ENCODE peak calls at places on chromosome 1, in five cellular contexts. U, L, V, D and Q are unnamed samples.

GRCh38 chr1:203044546-203044975 is 18.3 kb downstream of the PPFIA4 start:
- DNase-seq in V (no peak), D (no peak), U (no peak), L (no peak), Q (no peak)

GRCh38 chr1:55127827-55128343 is 87.3 kb downstream of the USP24 start:
- DNase-seq in U (peak), D (no peak), L (peak), V (no peak), Q (no peak)

GRCh38 chr1:19400189-19400588 is 85.2 kb downstream of the CAPZB start:
- DNase-seq in U (no peak), V (no peak), L (no peak), D (no peak), Q (no peak)

GRCh38 chr1:10057305-10057704 is 24.5 kb downstream of the UBE4B start:
- DNase-seq in L (peak), D (no peak), V (no peak), U (no peak), Q (no peak)

GRCh38 chr1:207997486-207998268 is 86.8 kb upstream of the CD34 start:
- DNase-seq in L (peak), U (peak), D (peak), V (peak), Q (peak)

GRCh38 chr1:82600314-82600713 is 799.6 kb downstream of the ADGRL2 start:
- DNase-seq in U (no peak), D (no peak), V (no peak), L (no peak), Q (no peak)

GRCh38 chr1:7575041-7575400 is 196.1 kb upstream of the VAMP3 start:
- DNase-seq in U (no peak), D (no peak), V (no peak), L (no peak), Q (no peak)

GRCh38 chr1:102897537-102897936 is 210.8 kb downstream of the COL11A1 start:
- DNase-seq in L (peak), V (no peak), U (peak), D (no peak), Q (no peak)

GRCh38 chr1:228031276-228031995 is 24.6 kb downstream of the WNT3A start:
- DNase-seq in D (no peak), U (no peak), V (no peak), L (no peak), Q (no peak)

GRCh38 chr1:225762444-225762843 is 15.2 kb upstream of the SRP9 start:
- DNase-seq in U (no peak), D (no peak), V (no peak), L (peak), Q (no peak)

GRCh38 chr1:229229721-229230135 is 41.2 kb upstream of the RAB4A start:
- DNase-seq in U (no peak), D (no peak), V (no peak), L (peak), Q (no peak)

GRCh38 chr1:6440198-6441126 is 15.9 kb downstream of the ESPN start:
- DNase-seq in V (peak), L (peak), D (peak), U (peak), Q (peak)

GRCh38 chr1:58786927-58787245 is 3.0 kb upstream of the JUN start:
- DNase-seq in D (no peak), L (no peak), V (no peak), U (no peak), Q (no peak)

GRCh38 chr1:178664278-178664677 is 60.8 kb upstream of the RALGPS2 start:
- DNase-seq in L (no peak), V (no peak), D (no peak), U (no peak), Q (no peak)

GRCh38 chr1:207006914-207007313 is 25.6 kb downstream of the C1orf116 start:
- DNase-seq in D (no peak), U (peak), V (no peak), L (no peak), Q (no peak)